ENCODE peak calls at places on chromosomes 3 and 15, in four cellular contexts. Z is breast epithelium, N is heart right ventricle, T is GM23338. B is an unnamed sample. For H3K4me1 and H3K36me3, the result is how much of the 10 kb centered on the place peaks cover.

GRCh38 chr3:129015388-129016105 is 14.4 kb downstream of the EFCC1 start:
- DNase-seq in T (no peak), Z (no peak), N (peak), B (no peak)

GRCh38 chr3:149373235-149374125 is 4.0 kb downstream of the TM4SF1 start:
- DNase-seq in T (no peak), Z (no peak), N (no peak), B (no peak)

GRCh38 chr3:167895684-167896083 is 160.2 kb downstream of the SERPINI1 start:
- DNase-seq in Z (no peak), N (no peak), T (peak), B (no peak)

GRCh38 chr3:17965331-17965730 is 222.9 kb upstream of the TBC1D5 start:
- DNase-seq in Z (no peak), N (no peak), T (no peak), B (no peak)

GRCh38 chr3:34256791-34257190 is 458.4 kb downstream of the PDCD6IP start:
- DNase-seq in N (no peak), Z (no peak), T (no peak), B (no peak)

GRCh38 chr15:90674476-90674875 is 42.7 kb upstream of the BLM start:
- DNase-seq in T (no peak), Z (no peak), N (no peak), B (no peak)

GRCh38 chr3:152060701-152061100 is 187.3 kb downstream of the SUCNR1 start:
- DNase-seq in Z (no peak), N (no peak), T (peak), B (no peak)

GRCh38 chr3:72334681-72335457 is 513.4 kb downstream of the SHQ1 start:
- DNase-seq in T (no peak), N (no peak), Z (no peak), B (no peak)

GRCh38 chr3:192896208-192896607 is 21.4 kb downstream of the MB21D2 start:
- DNase-seq in T (no peak), Z (no peak), N (no peak), B (no peak)

GRCh38 chr3:55202320-55202719 is 274.5 kb upstream of the LRTM1 start:
- DNase-seq in N (no peak), T (no peak), Z (no peak), B (no peak)

GRCh38 chr3:71893702-71894479 is 108.9 kb upstream of the PROK2 start:
- DNase-seq in N (no peak), T (peak), Z (no peak), B (no peak)

GRCh38 chr3:69079269-69080159 is 651 bp downstream of the UBA3 start:
- DNase-seq in Z (no peak), N (no peak), T (peak), B (no peak)

GRCh38 chr3:178302966-178303930 is 233.0 kb upstream of the KCNMB2 start:
- DNase-seq in T (no peak), N (no peak), Z (no peak), B (no peak)

GRCh38 chr3:167203062-167203461 is 177.0 kb downstream of the ZBBX start:
- DNase-seq in T (no peak), Z (no peak), N (no peak), B (no peak)

GRCh38 chr3:112074616-112075497 is 11.3 kb upstream of the C3orf52 start:
- DNase-seq in T (no peak), N (no peak), Z (no peak), B (no peak)

GRCh38 chr3:124833710-124834332 is 53.3 kb downstream of the ITGB5 start:
- DNase-seq in N (no peak), Z (no peak), T (no peak), B (no peak)

GRCh38 chr3:71511446-71511845 is 72.1 kb downstream of the FOXP1 start:
- DNase-seq in Z (no peak), T (no peak), N (no peak), B (no peak)

GRCh38 chr15:39582977-39583585 is 2.2 kb downstream of the THBS1 start:
- DNase-seq in N (no peak), T (no peak), Z (no peak), B (no peak)

GRCh38 chr3:161148832-161149475 is 43.8 kb upstream of the B3GALNT1 start:
- DNase-seq in N (no peak), Z (no peak), T (no peak), B (no peak)

GRCh38 chr3:171790898-171791694 is 19.2 kb downstream of the PLD1 start:
- DNase-seq in T (no peak), Z (no peak), N (no peak), B (no peak)

GRCh38 chr3:73786346-73786807 is 161.6 kb upstream of the PDZRN3 start:
- DNase-seq in Z (no peak), N (peak), T (no peak), B (peak)

GRCh38 chr3:141489184-141489583 is 2.4 kb downstream of the RASA2 start:
- DNase-seq in Z (no peak), T (no peak), N (no peak), B (no peak)

GRCh38 chr15:29438714-29439076 is 169.1 kb upstream of the NSMCE3 start:
- DNase-seq in T (peak), Z (no peak), N (no peak), B (no peak)

GRCh38 chr3:38015485-38015884 is 14.0 kb downstream of the PLCD1 start:
- DNase-seq in T (no peak), N (no peak), Z (no peak), B (no peak)

GRCh38 chr3:71090207-71090606 is 493.3 kb downstream of the FOXP1 start:
- DNase-seq in Z (no peak), T (no peak), N (no peak), B (no peak)

GRCh38 chr3:197504239-197505191 is 51.3 kb downstream of the BDH1 start:
- DNase-seq in N (no peak), T (no peak), Z (no peak), B (no peak)

GRCh38 chr15:59616390-59616789 is 4.8 kb downstream of the GCNT3 start:
- DNase-seq in T (peak), N (no peak), Z (no peak), B (no peak)

GRCh38 chr3:126389792-126390142 is 4.9 kb upstream of the CFAP100 start:
- DNase-seq in T (no peak), N (no peak), Z (no peak), B (no peak)

GRCh38 chr3:126390751-126391150 is 4.0 kb upstream of the CFAP100 start:
- DNase-seq in T (no peak), N (no peak), Z (no peak), B (peak)

GRCh38 chr3:126391631-126392030 is 3.1 kb upstream of the CFAP100 start:
- DNase-seq in N (no peak), Z (no peak), T (no peak), B (peak)

GRCh38 chr3:126390201-126390600 is 4.5 kb upstream of the CFAP100 start:
- DNase-seq in T (no peak), Z (no peak), N (no peak), B (no peak)

DNA sequence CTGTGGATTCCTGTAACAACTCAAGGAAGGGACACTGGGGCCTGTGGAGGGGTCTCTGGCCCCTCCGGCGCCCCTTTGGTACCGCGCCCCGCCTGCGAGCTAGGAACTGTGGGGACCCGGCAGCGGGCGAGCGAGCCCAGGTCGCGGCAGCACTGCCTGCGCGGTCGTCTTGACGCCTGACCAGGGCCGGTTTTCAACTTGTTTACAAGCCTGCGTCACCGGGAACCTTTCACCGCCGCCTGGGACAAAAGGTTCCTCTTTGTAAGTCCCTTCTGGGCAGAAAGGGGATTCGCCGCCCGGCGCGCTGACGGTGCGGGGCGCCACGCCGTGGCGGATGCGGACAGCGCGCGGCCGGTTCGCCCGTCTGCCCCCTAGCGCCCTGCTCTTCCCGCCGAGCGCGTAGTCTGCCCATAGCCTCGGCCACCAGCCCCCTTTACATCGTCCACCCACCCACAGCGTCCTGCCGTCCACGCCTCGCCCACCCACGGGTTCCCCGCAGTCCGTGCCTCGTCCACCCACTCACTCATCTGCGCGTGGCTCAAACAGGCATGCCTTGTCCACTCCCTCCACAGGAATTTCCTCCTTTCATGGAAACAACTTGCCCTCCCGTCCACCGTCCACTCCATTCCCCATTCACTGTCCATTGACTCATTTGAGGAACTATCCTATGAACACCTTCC is 5.5 kb upstream of the CFAP100 start:
- DNase-seq in T (peak), N (peak), Z (peak), B (peak)
- H3K4me3 ChIP-seq in T (peak), N (peak), Z (peak), B (peak)

GRCh38 chr15:63815211-63815610 is 18.5 kb downstream of the HERC1 start:
- DNase-seq in T (no peak), Z (no peak), N (no peak), B (no peak)
- H3K4me1 ChIP-seq in T (under half), Z (under half), N (half or more), B (under half)

GRCh38 chr3:106683931-106684330 is 693.3 kb upstream of the CCDC54 start:
- DNase-seq in T (no peak), N (no peak), Z (no peak), B (no peak)

GRCh38 chr3:106685751-106686150 is 691.5 kb upstream of the CCDC54 start:
- DNase-seq in Z (no peak), N (no peak), T (no peak), B (no peak)

GRCh38 chr3:106691476-106691875 is 685.8 kb upstream of the CCDC54 start:
- DNase-seq in N (no peak), Z (no peak), T (no peak), B (no peak)

GRCh38 chr3:106688463-106688862 is 688.8 kb upstream of the CCDC54 start:
- DNase-seq in Z (no peak), T (no peak), N (no peak), B (no peak)

GRCh38 chr3:106687905-106688304 is 689.3 kb upstream of the CCDC54 start:
- DNase-seq in T (no peak), Z (no peak), N (no peak), B (no peak)
- H3K36me3 ChIP-seq in T (under half), Z (under half), N (under half), B (under half)

DNA sequence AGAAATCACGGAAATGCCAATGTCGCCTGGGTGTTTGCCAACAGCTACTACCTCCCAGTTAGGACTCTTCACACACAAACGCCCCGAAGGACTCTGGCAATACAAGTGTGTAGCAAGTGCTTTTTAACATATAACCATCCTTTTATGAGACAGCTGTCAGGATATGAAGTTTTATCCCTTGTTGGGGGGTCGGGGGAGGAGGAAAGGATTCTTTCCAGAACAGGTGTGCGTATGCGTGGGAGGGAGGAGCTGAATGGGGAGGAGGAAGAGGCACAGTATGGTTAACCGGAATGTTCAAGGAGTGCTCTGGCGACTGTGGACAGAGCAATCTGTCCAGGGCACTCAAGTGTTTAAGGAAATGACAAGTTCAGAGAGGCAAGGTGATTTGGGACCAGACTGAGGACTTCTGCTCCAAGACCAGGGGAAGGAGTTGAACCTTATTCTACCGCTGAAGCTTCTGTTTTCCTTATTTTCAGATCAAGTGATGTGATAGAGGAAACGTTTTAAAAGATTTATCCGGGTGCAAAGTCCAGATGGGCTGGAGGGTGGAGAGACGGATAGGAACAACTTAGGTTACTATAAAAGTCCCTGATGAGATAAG is 1.3 kb downstream of the TSPAN3 start:
- DNase-seq in N (no peak), T (peak), Z (no peak), B (no peak)
- H3K4me3 ChIP-seq in N (peak), T (peak), Z (peak), B (peak)

DNA sequence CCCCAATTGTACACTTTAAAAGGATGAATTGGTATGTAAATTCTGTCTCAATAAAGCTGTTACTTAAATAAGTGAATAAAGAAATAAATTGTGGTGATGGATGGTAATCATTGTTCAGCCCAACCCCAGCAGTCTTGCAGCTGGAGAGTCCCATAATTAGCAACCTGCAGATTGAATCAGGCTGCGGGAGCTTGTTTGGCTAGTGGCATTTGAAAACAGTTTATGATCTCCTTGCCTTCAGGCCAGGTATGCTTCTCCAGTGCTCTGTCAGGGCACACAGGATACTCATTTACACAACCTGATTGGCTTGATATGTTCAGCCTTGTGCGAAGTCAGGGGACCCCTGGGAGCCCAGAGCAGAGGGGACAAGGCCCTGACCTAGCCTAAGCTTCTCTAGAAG is 16.5 kb upstream of the TSEN2 start:
- DNase-seq in N (no peak), Z (no peak), T (no peak), B (no peak)
- H3K4me1 ChIP-seq in N (under half), Z (under half), T (under half), B (under half)

DNA sequence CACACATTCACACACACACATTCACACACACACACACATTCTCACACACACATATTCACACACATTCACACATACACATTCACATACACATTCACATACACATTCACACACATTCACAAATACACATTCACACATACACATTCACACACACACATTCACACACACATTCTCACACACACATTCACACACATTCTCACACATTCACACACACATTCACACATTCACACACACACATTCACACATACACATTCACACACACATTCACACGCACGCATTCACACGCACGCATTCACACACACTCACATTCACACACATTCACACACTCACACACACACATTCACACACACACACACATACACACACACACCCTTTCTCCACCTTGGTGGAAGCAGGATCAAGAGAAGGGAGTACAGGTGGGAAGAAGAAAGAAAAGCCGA is 5.7 kb upstream of the HAPLN3 start:
- DNase-seq in Z (no peak), T (no peak), N (no peak), B (no peak)
- H3K36me3 ChIP-seq in Z (under half), T (under half), N (under half), B (half or more)

DNA sequence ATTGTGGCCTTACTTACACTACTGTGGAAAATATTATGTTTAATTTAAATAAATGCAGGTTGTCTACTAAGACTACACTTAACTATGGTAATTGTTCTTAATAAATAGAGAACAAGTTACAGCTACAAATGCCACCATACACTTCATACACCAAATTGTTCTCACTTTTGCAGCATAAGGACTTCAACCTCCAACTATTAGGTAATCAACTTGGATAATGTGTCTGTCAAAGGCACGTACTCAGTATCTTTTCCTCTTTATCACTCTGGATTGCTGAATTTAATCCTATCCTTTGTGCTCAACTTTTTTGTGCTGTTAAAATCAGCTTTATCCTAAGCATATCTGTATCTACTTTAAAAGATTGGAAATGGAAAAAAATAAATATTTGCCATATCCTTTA is 41.6 kb upstream of the TMEM87A start:
- DNase-seq in Z (no peak), N (no peak), T (no peak), B (no peak)
- H3K4me3 ChIP-seq in Z (no peak), N (no peak), T (no peak), B (no peak)

B was measured in ascending aorta.